ENCODE peak calls at places on chromosomes 2 and 18, in nine cellular contexts. X is amygdala; R is WERI-Rb-1; C is Calu3; Y is fibroblast of lung; F is T-cell; A is stimulated activated CD8-positive, alpha-beta memory T cell treated with anti-CD3 and anti-CD28 coated beads, Interleukin-4, amount 100 ng/mL, for 1 hour; W is H1; E is fibroblast of the aortic adventitia. H is an unnamed sample.

GRCh38 chr2:101036562-101036961 is 34.5 kb downstream of the RPL31 start:
- DNase-seq in X (no peak), R (no peak), C (no peak), Y (peak), F (no peak), A (no peak), W (no peak), E (peak), H (peak)

GRCh38 chr2:23574919-23575654 is 190.1 kb downstream of the KLHL29 start:
- DNase-seq in X (no peak), R (no peak), C (no peak), Y (no peak), F (no peak), A (no peak), W (peak), E (no peak), H (no peak)

GRCh38 chr18:57974585-57974984 is 69.4 kb upstream of the NEDD4L start:
- DNase-seq in X (no peak), R (no peak), C (no peak), Y (no peak), F (no peak), A (no peak), W (no peak), E (no peak), H (no peak)

GRCh38 chr2:101993772-101994171 is 2.0 kb downstream of the IL1R2 start:
- DNase-seq in X (no peak), R (no peak), C (no peak), Y (no peak), F (no peak), A (no peak), W (no peak), E (no peak), H (no peak)

GRCh38 chr18:1078301-1078700 is 173.6 kb downstream of the ADCYAP1 start:
- DNase-seq in X (no peak), R (no peak), C (no peak), Y (no peak), F (no peak), A (no peak), W (no peak), E (no peak), H (no peak)

GRCh38 chr18:3584897-3585460 is 135.0 kb downstream of the TGIF1 start:
- DNase-seq in X (no peak), R (no peak), C (no peak), Y (no peak), F (no peak), A (no peak), W (no peak), E (no peak), H (no peak)

GRCh38 chr18:77114564-77115391 is 17.8 kb downstream of the MBP start:
- DNase-seq in X (no peak), R (no peak), C (peak), Y (peak), F (no peak), A (no peak), W (no peak), E (no peak), H (peak)

GRCh38 chr2:109459485-109459884 is 154.3 kb downstream of the SEPTIN10 start:
- DNase-seq in X (no peak), R (no peak), C (no peak), Y (peak), F (no peak), A (no peak), W (no peak), E (no peak), H (peak)

GRCh38 chr2:146295080-146295670 is 1549.7 kb upstream of the ACVR2A start:
- DNase-seq in X (no peak), R (no peak), C (no peak), Y (no peak), F (no peak), A (no peak), W (no peak), E (no peak), H (peak)

GRCh38 chr2:118443596-118443995 is 355.3 kb downstream of the INSIG2 start:
- DNase-seq in X (no peak), R (no peak), C (no peak), Y (peak), F (no peak), A (no peak), W (no peak), E (peak), H (peak)

GRCh38 chr2:124884315-124884714 is 859.2 kb downstream of the CNTNAP5 start:
- DNase-seq in X (no peak), R (no peak), C (no peak), Y (peak), F (no peak), A (no peak), W (no peak), E (peak), H (peak)

GRCh38 chr18:44759925-44760342 is 79.2 kb downstream of the SETBP1 start:
- DNase-seq in X (no peak), R (no peak), C (no peak), Y (no peak), F (no peak), A (no peak), W (no peak), E (no peak), H (no peak)

GRCh38 chr2:237723613-237724012 is 75.0 kb upstream of the RBM44 start:
- DNase-seq in X (no peak), R (peak), C (peak), Y (peak), F (no peak), A (no peak), W (no peak), E (no peak), H (peak)

GRCh38 chr2:222950886-222951285 is 90.0 kb downstream of the ACSL3 start:
- DNase-seq in X (peak), R (no peak), C (no peak), Y (peak), F (no peak), A (no peak), W (no peak), E (peak), H (peak)

GRCh38 chr2:203739351-203739750 is 32.9 kb downstream of the CD28 start:
- DNase-seq in X (no peak), R (no peak), C (no peak), Y (no peak), F (no peak), A (no peak), W (no peak), E (no peak), H (no peak)

GRCh38 chr18:31591628-31592027 is at the start of gene TTR:
- DNase-seq in X (no peak), R (no peak), C (no peak), Y (no peak), F (no peak), A (no peak), W (no peak), E (no peak), H (no peak)

GRCh38 chr2:143844986-143845385 is 674.9 kb downstream of the ZEB2 start:
- DNase-seq in X (no peak), R (no peak), C (no peak), Y (no peak), F (no peak), A (no peak), W (no peak), E (no peak), H (no peak)

H was measured in astrocyte.